ENCODE peak calls at places on chromosomes 16 and 17, in four cellular contexts. T, F, L and S are unnamed samples.

GRCh38 chr17:45270828-45271418 is 9.0 kb upstream of the SPATA32 start:
- DNase-seq in F (no peak), L (no peak), T (no peak), S (no peak)

GRCh38 chr16:53518550-53519416 is 15.8 kb upstream of the AKTIP start:
- DNase-seq in T (no peak), L (no peak), F (no peak), S (no peak)

GRCh38 chr17:31261596-31261995 is 35.4 kb downstream of the OMG start:
- DNase-seq in L (no peak), F (no peak), T (no peak), S (no peak)

GRCh38 chr16:55189975-55190636 is 133.9 kb upstream of the IRX6 start:
- DNase-seq in F (no peak), T (no peak), L (no peak), S (no peak)

GRCh38 chr17:2394775-2395191 is 6.1 kb downstream of the MNT start:
- DNase-seq in F (no peak), T (no peak), L (no peak), S (no peak)

GRCh38 chr17:44348988-44349364 is 3.9 kb downstream of the GRN start:
- DNase-seq in L (no peak), F (no peak), T (no peak), S (no peak)

GRCh38 chr16:6148361-6148760 is 1050.8 kb upstream of the EEF2KMT start:
- DNase-seq in T (no peak), L (no peak), F (no peak), S (no peak)

GRCh38 chr17:55660171-55660886 is 62.3 kb downstream of the TMEM100 start:
- DNase-seq in L (no peak), F (no peak), T (no peak), S (no peak)

GRCh38 chr17:79356839-79357447 is 253.9 kb downstream of the RBFOX3 start:
- DNase-seq in L (no peak), F (no peak), T (no peak), S (no peak)

GRCh38 chr17:44914698-44915271 is 515 bp downstream of the GFAP start:
- DNase-seq in L (no peak), T (no peak), F (no peak), S (no peak)

GRCh38 chr17:40361925-40362695 is 2.4 kb downstream of the GJD3 start:
- DNase-seq in T (no peak), F (no peak), L (peak), S (no peak)

GRCh38 chr17:46764709-46765401 is 53.6 kb downstream of the WNT3 start:
- DNase-seq in L (no peak), F (no peak), T (peak), S (no peak)

GRCh38 chr16:55001931-55002330 is 71.3 kb downstream of the IRX5 start:
- DNase-seq in T (no peak), F (no peak), L (no peak), S (no peak)

GRCh38 chr16:53111078-53111776 is 56.4 kb downstream of the CHD9 start:
- DNase-seq in T (no peak), F (no peak), L (no peak), S (no peak)

GRCh38 chr17:81710514-81711308 is 1.4 kb upstream of the SLC25A10 start:
- DNase-seq in L (peak), F (no peak), T (no peak), S (no peak)

GRCh38 chr16:27084296-27085065 is 17.8 kb downstream of the C16orf82 start:
- DNase-seq in T (no peak), L (no peak), F (no peak), S (no peak)

GRCh38 chr17:31389673-31390381 is 1.6 kb upstream of the RAB11FIP4 start:
- DNase-seq in T (no peak), L (no peak), F (no peak), S (no peak)

GRCh38 chr17:48457080-48457836 is 27.2 kb upstream of the SKAP1 start:
- DNase-seq in L (peak), T (no peak), F (peak), S (no peak)

GRCh38 chr17:54662978-54663876 is 237.4 kb upstream of the TOM1L1 start:
- DNase-seq in F (no peak), L (no peak), T (no peak), S (no peak)

GRCh38 chr16:66668777-66669444 is 27.6 kb downstream of the CMTM4 start:
- DNase-seq in L (no peak), F (no peak), T (no peak), S (no peak)

GRCh38 chr16:70703041-70703834 is 17.4 kb upstream of the MTSS2 start:
- DNase-seq in T (peak), F (no peak), L (no peak), S (no peak)

GRCh38 chr16:76579277-76579676 is 302.1 kb downstream of the CNTNAP4 start:
- DNase-seq in L (no peak), F (no peak), T (no peak), S (no peak)